ENCODE peak calls at places on chromosome 13, in six cellular contexts. I, M, C, V, A and J are unnamed samples.

GRCh38 chr13:51643882-51644281 is 59.6 kb downstream of the WDFY2 start:
- DNase-seq in A (no peak), M (no peak), C (peak; percentile 90), V (no peak), I (no peak), J (no peak)

GRCh38 chr13:94325660-94326059 is 153.8 kb downstream of the DCT start:
- DNase-seq in I (no peak), A (no peak), M (peak; percentile 21), C (no peak), V (no peak), J (peak; percentile 60)

GRCh38 chr13:110338441-110339101 is 31.5 kb downstream of the COL4A2 start:
- DNase-seq in A (no peak), I (no peak), C (peak; percentile 77), V (peak; percentile 76), M (no peak), J (peak; percentile 15)

GRCh38 chr13:40315416-40316064 is 350.9 kb downstream of the FOXO1 start:
- DNase-seq in I (no peak), M (no peak), A (no peak), V (peak; percentile 31), C (no peak), J (peak; percentile 40)

GRCh38 chr13:23673867-23674605 is 103.8 kb downstream of the TNFRSF19 start:
- DNase-seq in M (no peak), A (no peak), I (no peak), C (peak; percentile 68), V (no peak), J (no peak)

GRCh38 chr13:109344552-109345157 is 441.7 kb downstream of the IRS2 start:
- DNase-seq in M (no peak), C (peak; percentile 23), V (no peak), A (no peak), I (no peak), J (no peak)

GRCh38 chr13:88601949-88602348 is 930.8 kb downstream of the SLITRK5 start:
- DNase-seq in I (no peak), C (peak; percentile 15), V (no peak), M (no peak), A (no peak), J (no peak)

GRCh38 chr13:78680064-78680463 is 21.1 kb upstream of the OBI1 start:
- DNase-seq in M (no peak), V (no peak), A (no peak), I (no peak), C (no peak), J (no peak)

GRCh38 chr13:51286135-51287002 is 53.1 kb upstream of the SERPINE3 start:
- DNase-seq in A (peak; percentile 73), I (peak; percentile 24), M (peak; percentile 91), V (peak; percentile 79), C (peak; percentile 64), J (peak; percentile 84)

GRCh38 chr13:52925221-52925620 is 76.8 kb upstream of the PCDH8 start:
- DNase-seq in C (no peak), M (no peak), I (no peak), A (no peak), V (peak; percentile 67), J (no peak)

GRCh38 chr13:34779171-34779570 is 162.9 kb upstream of the NBEA start:
- DNase-seq in M (peak; percentile 15), C (no peak), V (no peak), A (no peak), I (no peak), J (peak; percentile 41)

GRCh38 chr13:89238496-89238895 is 1567.3 kb downstream of the SLITRK5 start:
- DNase-seq in I (no peak), V (no peak), M (no peak), A (no peak), C (no peak), J (no peak)

GRCh38 chr13:42454749-42455148 is 119.2 kb upstream of the TNFSF11 start:
- DNase-seq in I (no peak), M (no peak), C (no peak), A (no peak), V (no peak), J (no peak)

GRCh38 chr13:77918391-77919261 is at the start of gene EDNRB:
- DNase-seq in C (peak; percentile 39), V (peak; percentile 56), I (no peak), A (peak; percentile 55), M (peak; percentile 81), J (peak; percentile 52)

GRCh38 chr13:48585456-48585840 is 52.6 kb upstream of the RCBTB2 start:
- DNase-seq in V (no peak), A (no peak), M (peak; percentile 13), C (peak; percentile 50), I (no peak), J (no peak)

GRCh38 chr13:37138169-37138568 is 32.7 kb upstream of the CSNK1A1L start:
- DNase-seq in C (peak; percentile 10), M (peak; percentile 64), I (no peak), A (no peak), V (no peak), J (peak; percentile 59)

GRCh38 chr13:33640832-33641231 is 177.1 kb upstream of the RFC3 start:
- DNase-seq in M (no peak), I (no peak), V (no peak), A (no peak), C (no peak), J (no peak)

GRCh38 chr13:102838982-102839381 is 6.8 kb upstream of the ERCC5 start:
- DNase-seq in I (no peak), V (no peak), M (no peak), A (no peak), C (no peak), J (no peak)

GRCh38 chr13:112510002-112510780 is 77.8 kb downstream of the TUBGCP3 start:
- DNase-seq in V (no peak), I (no peak), A (peak; percentile 40), C (peak; percentile 76), M (peak; percentile 95), J (peak; percentile 64)

GRCh38 chr13:42041684-42042035 is 6.8 kb upstream of the DGKH start:
- DNase-seq in V (peak; percentile 69), I (no peak), A (peak; percentile 66), C (peak; percentile 71), M (peak; percentile 83), J (peak; percentile 73)

GRCh38 chr13:74158028-74158427 is 23.8 kb upstream of the KLF12 start:
- DNase-seq in I (no peak), A (no peak), V (peak; percentile 40), M (no peak), C (peak; percentile 39), J (no peak)

GRCh38 chr13:43036386-43037220 is 13.2 kb downstream of the DNAJC15 start:
- DNase-seq in V (peak; percentile 87), M (peak; percentile 12), C (peak; percentile 32), A (no peak), I (no peak), J (peak; percentile 84)

GRCh38 chr13:110347535-110348308 is 40.6 kb downstream of the COL4A2 start:
- DNase-seq in M (no peak), A (no peak), I (no peak), C (peak; percentile 68), V (peak; percentile 67), J (no peak)

GRCh38 chr13:27113436-27113835 is 58.2 kb downstream of the USP12 start:
- DNase-seq in V (no peak), M (no peak), I (no peak), C (no peak), A (no peak), J (no peak)

GRCh38 chr13:24251525-24251924 is 57.9 kb upstream of the C1QTNF9 start:
- DNase-seq in A (no peak), C (no peak), I (peak; percentile 73), M (no peak), V (no peak), J (no peak)

DNA sequence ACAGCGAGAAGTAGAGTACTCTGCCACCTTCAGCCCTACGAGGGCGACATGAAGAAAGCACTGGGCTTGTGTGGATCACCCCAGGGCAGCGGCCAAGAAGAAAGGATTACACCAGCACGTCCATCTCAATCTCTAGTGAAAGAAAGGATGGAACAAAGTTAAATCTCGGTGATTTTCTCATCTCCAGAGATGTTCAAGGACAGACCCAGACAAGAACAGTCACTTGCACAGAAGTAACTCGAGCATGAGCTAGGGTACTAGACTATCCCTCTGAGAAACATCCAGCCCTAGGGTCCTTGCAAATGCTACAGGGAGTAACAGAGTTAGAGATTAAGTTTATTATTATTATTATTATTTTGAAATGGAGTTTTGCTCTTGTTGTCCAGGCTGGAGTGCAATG is 106.7 kb downstream of the CRYL1 start:
- DNase-seq in V (no peak), M (no peak), A (no peak), I (no peak), C (no peak), J (no peak)
- TF ChIP-seq CTCF in V (no peak), M (no peak), A (no peak), I (no peak), C (no peak), J (no peak)

DNA sequence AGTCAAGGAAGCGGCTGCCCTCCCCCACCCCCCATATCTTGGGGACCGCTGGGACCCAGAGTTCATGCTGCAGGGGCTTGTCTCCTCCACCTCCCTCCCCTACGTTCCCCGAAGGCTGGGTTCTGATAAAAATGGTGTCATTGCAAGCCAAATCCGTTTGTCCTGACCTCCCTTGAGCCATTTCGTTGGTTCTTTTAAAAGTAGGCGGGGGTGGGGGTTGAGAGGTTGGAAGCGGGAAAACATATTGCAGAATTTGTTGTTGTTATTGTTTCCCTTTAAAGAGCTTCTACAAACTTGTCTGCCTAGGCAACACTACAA is 710 bp downstream of the CLDN10 start:
- DNase-seq in V (no peak), C (no peak), A (no peak), I (no peak), M (peak; percentile 46), J (no peak)
- H3K4me3 ChIP-seq in V (no peak overlapping the region), C (no peak overlapping the region), A (peak overlapping the region; percentile 16), I (no peak overlapping the region), M (peak overlapping the region; percentile 90), J (peak overlapping the region; percentile 23)

DNA sequence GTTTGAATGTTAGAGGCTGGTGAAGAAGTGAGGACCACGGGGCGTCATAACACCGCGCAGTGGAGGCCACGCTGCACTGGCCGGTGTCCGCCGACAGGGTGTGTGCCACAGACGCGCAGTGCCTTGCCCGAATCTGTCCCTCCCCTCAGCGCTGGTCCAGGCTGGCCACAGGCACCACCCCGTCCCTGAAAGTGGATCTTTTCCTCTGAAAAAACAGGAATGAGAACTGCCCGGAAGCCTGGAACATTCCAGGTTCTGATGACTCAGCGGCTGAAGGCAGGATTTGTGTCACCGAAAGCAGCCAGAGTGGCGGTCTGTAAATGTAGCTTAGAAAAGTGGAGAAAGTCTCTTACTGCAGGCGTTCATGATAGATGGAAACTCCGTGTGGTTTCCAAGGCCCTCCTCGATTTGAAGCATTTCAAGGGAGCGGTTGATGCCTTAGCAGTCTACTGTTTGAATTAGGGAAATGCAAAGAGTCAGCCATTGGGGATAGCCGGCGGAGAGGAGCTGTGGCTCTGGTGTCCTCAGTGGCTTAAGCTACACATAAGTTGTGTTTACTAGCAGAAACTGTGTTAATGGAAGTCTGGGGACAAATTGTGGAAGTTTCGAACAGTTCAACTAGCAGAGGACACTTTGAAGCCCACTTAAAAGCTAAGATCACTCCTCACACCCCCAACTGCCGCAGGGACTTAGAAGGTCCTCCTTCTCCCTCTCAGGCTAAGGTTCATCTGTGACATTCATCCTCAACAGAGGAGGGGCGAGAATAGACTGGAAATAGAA is 70.8 kb downstream of the NUFIP1 start:
- DNase-seq in M (peak; percentile 94), A (peak; percentile 93), V (peak; percentile 92), C (peak; percentile 97), I (peak; percentile 66), J (peak; percentile 98)
- H3K27ac ChIP-seq in M (peak overlapping the region; percentile 93), A (peak overlapping the region; percentile 98), V (peak overlapping the region; percentile 91), C (peak overlapping the region; percentile 96), I (peak overlapping the region; percentile 66), J (peak overlapping the region; percentile 90)

DNA sequence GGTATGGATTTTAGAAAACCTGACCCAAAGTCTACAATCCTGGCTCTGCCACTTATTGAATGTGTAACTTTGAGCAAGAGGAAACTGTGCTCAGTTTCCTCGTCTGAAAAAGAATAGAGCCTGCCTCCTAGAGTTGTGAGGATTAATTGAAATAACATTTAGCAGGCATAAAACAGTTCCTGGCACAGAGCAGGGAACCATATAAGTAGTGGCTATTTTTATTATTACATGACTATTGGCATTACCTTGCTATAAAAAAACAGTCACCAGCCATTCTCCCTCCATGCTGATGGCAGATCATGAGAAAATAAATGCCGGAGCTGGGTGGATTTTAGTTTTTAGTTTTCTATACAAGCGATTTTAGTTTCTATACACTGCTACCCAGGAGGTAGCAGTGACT is 5.8 kb downstream of the DOCK9 start:
- DNase-seq in V (no peak), A (no peak), M (no peak), C (no peak), I (no peak), J (no peak)
- TF ChIP-seq CTCF in V (peak; percentile 11), A (no peak), M (no peak), C (no peak), I (no peak), J (no peak)